ENCODE peak calls at places on chromosomes 2 and 18, in four cellular contexts. L, P, J and E are unnamed samples.

GRCh38 chr2:39306626-39307025 is 62.9 kb upstream of the CDKL4 start:
- DNase-seq in P (no peak), L (no peak), J (no peak), E (no peak)

GRCh38 chr2:177143444-177143843 is 69.2 kb upstream of the HNRNPA3 start:
- DNase-seq in L (no peak), P (no peak), J (no peak), E (no peak)

GRCh38 chr2:131023758-131024157 is 69.5 kb downstream of the FAM168B start:
- DNase-seq in P (no peak), J (no peak), L (no peak), E (no peak)

GRCh38 chr2:42132966-42133641 is 36.0 kb upstream of the EML4 start:
- DNase-seq in L (peak), P (peak), J (peak), E (no peak)

GRCh38 chr2:205803507-205803906 is 121.2 kb downstream of the NRP2 start:
- DNase-seq in P (no peak), J (no peak), L (no peak), E (no peak)

GRCh38 chr2:182593394-182593707 is 122.7 kb upstream of the DNAJC10 start:
- DNase-seq in J (no peak), P (no peak), L (no peak), E (no peak)

GRCh38 chr2:8285081-8285480 is 396.8 kb upstream of the ID2 start:
- DNase-seq in P (peak), J (no peak), L (no peak), E (no peak)

GRCh38 chr2:106085441-106085911 is 108.6 kb downstream of the UXS1 start:
- DNase-seq in L (no peak), P (peak), J (no peak), E (no peak)

GRCh38 chr2:37367310-37367709 is 22.9 kb downstream of the QPCT start:
- DNase-seq in P (no peak), L (peak), J (no peak), E (no peak)

GRCh38 chr2:152813381-152813780 is 95.0 kb downstream of the ARL6IP6 start:
- DNase-seq in L (no peak), J (no peak), P (no peak), E (no peak)

GRCh38 chr2:100142393-100142792 is at the start of gene AFF3:
- DNase-seq in L (no peak), P (no peak), J (peak), E (no peak)
- TF ChIP-seq SUZ12 in L (no peak), P (no peak), J (no peak), E (no peak)

DNA sequence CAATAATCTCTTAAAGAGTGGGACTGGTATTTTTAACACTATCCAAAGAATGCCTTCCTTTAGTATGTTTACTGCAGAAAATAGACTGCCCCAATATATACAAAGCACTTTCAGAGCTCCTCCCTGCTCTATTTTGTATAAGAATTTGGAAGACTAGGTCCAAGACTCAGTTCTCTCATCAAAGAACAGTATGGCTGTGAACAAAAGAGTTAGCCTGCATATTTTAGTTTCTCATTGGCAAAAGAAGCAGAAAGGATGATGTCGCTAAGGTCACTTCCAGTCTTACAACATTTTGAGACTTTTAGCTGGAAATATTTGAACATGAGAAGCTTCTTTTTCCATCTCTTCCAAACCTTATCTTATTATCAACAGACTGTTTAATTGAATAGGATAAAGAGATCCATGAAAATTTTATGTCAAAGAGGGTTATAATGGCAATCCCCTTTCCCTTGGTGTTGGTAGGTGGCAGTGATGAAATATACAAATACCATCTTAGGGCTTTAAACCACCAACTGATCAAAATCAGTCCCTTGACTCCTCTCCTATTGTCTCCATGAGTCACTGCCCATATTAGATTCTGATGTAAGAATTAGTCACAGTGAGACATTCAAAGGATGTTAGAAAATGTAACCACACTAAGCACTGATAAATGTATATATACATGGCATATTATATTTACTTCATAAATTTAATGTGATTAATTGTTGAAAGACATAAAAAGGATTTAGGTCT is 266.9 kb upstream of the DSEL start:
- DNase-seq in L (no peak), P (no peak), J (no peak), E (no peak)
- TF ChIP-seq YY1 in L (no peak), P (no peak), J (no peak), E (no peak)

GRCh38 chr2:45301307-45302010 is 292.2 kb upstream of the SIX2 start:
- DNase-seq in J (no peak), P (no peak), L (no peak), E (no peak)

GRCh38 chr2:45300026-45300750 is 290.9 kb upstream of the SIX2 start:
- DNase-seq in P (peak), J (no peak), L (no peak), E (no peak)

GRCh38 chr2:45303417-45304202 is 294.4 kb upstream of the SIX2 start:
- DNase-seq in P (no peak), J (no peak), L (no peak), E (no peak)

GRCh38 chr2:45302011-45302325 is 292.7 kb upstream of the SIX2 start:
- DNase-seq in J (no peak), L (no peak), P (no peak), E (no peak)

GRCh38 chr2:45299361-45299760 is 290.1 kb upstream of the SIX2 start:
- DNase-seq in L (no peak), J (no peak), P (no peak), E (no peak)
- H3K9ac ChIP-seq in L (no peak), J (no peak), P (no peak), E (no peak)

DNA sequence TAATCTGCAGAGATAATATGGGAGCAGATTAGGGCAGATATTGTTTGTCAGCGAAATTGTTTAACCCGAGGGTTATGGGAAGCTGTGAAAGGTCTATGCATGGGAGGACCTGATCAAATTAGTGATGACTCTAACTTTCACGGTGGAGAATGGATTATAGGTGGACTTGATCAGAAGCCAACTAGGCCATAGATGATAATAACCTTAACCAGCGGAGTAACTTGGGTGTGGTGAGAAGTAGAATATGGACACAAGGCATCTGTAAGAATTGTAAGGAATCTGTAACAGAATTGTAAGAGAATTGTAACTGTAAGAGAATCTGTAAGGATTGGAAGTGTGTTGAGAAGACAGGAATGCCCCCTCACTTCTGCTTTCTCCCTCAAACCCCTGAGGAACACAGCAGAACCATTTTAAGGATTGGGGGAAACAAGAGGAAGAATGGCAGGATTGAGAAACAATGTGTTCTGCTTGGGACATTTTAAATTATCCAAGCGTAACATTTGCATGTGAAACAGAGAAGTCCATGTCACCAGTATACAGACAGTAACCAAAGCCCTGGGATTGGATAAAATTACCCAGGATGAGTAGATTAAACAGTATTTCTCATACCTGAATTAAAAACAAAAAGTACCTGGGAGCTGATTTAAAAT is 14.9 kb upstream of the SLC39A10 start:
- DNase-seq in J (no peak), P (no peak), L (no peak), E (no peak)
- TF ChIP-seq SUZ12 in J (no peak), P (no peak), L (no peak), E (no peak)

GRCh38 chr2:204535764-204536163 is 9.5 kb upstream of the PARD3B start:
- DNase-seq in P (no peak), L (no peak), J (no peak), E (no peak)

GRCh38 chr2:204541637-204542036 is 3.6 kb upstream of the PARD3B start:
- DNase-seq in P (no peak), L (no peak), J (no peak), E (no peak)

GRCh38 chr2:204539010-204539385 is 6.3 kb upstream of the PARD3B start:
- DNase-seq in J (no peak), P (no peak), L (no peak), E (no peak)

GRCh38 chr2:204535356-204535755 is 9.9 kb upstream of the PARD3B start:
- DNase-seq in J (no peak), P (no peak), L (no peak), E (no peak)

GRCh38 chr2:204538179-204539009 is 6.9 kb upstream of the PARD3B start:
- DNase-seq in P (no peak), J (no peak), L (peak), E (peak)
- TF ChIP-seq YY1 in P (no peak), J (no peak), L (no peak), E (no peak)

GRCh38 chr2:235857613-235858012 is 310.6 kb downstream of the GBX2 start:
- DNase-seq in J (no peak), P (no peak), L (no peak), E (no peak)

GRCh38 chr2:235860111-235860510 is 308.1 kb downstream of the GBX2 start:
- DNase-seq in L (no peak), J (no peak), P (no peak), E (no peak)

GRCh38 chr2:235861383-235861782 is 306.8 kb downstream of the GBX2 start:
- DNase-seq in P (no peak), L (no peak), J (no peak), E (no peak)

GRCh38 chr2:235860846-235861245 is 307.3 kb downstream of the GBX2 start:
- DNase-seq in J (no peak), P (no peak), L (no peak), E (no peak)

GRCh38 chr2:235859651-235860050 is 308.5 kb downstream of the GBX2 start:
- DNase-seq in J (no peak), P (no peak), L (no peak), E (no peak)
- H3K9ac ChIP-seq in J (no peak), P (no peak), L (no peak), E (no peak)

DNA sequence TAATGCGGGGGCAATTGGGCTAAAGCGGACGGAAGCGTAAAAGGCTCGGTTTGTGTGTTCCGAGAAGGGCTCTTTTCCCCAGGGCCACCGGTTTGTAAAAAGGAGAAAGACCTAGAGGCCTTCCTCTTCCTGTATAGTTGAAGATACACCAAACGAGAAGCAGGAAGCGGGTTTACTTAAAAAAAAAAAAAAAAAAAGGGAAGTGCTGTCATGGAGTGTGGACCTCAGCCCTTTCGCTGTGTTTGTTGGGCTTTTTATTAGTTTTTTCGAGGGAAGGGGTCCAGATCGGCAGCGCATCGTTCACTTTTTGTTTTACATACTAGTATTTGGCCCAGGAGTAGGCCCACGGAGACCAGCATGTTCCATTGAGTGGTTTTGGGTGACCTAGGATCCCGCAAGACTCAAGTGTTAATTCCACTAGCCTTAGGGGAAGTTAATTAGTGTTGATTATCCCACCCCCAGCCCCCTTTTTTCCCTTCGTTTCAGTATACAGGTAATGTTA is 669 bp downstream of the ACTR2 start:
- DNase-seq in L (no peak), P (peak), J (peak), E (no peak)
- TF ChIP-seq SUZ12 in L (no peak), P (no peak), J (no peak), E (no peak)

GRCh38 chr2:119760876-119761275 is 1.2 kb downstream of the PTPN4 start:
- DNase-seq in L (no peak), P (peak), J (no peak), E (no peak)
- TF ChIP-seq YY1 in L (no peak), P (no peak), J (no peak), E (no peak)